ENCODE peak calls at places on chromosomes 4 and X, in five cellular contexts. W is NCI-H510A treated with DMSO at 0.1 percent for 48 hours; A is stimulated activated effector memory CD8-positive, alpha-beta T cell treated with anti-CD3 and anti-CD28 coated beads, Interleukin-12 subunit alpha, Interleukin-12 subunit beta, amount 100 ng/mL, for 72 hours; S is GM12878; J is HT-29. M is an unnamed sample.

GRCh38 chrX:74371399-74371798 is 49.9 kb upstream of the SLC16A2 start:
- DNase-seq in W (no peak), A (no peak), S (no peak), J (no peak), M (no peak)

GRCh38 chrX:9878141-9878875 is 88.8 kb upstream of the CLDN34 start:
- DNase-seq in W (no peak), A (no peak), S (no peak), J (no peak), M (no peak)

GRCh38 chr4:169664615-169665014 is 44.2 kb downstream of the CLCN3 start:
- DNase-seq in W (no peak), A (no peak), S (no peak), J (peak), M (no peak)

GRCh38 chrX:72050011-72050410 is 81.7 kb downstream of the RTL5 start:
- DNase-seq in W (no peak), A (no peak), S (no peak), J (no peak), M (no peak)

GRCh38 chr4:118032691-118033090 is 1.6 kb upstream of the NDST3 start:
- DNase-seq in W (peak), A (no peak), S (no peak), J (no peak), M (no peak)

GRCh38 chr4:118682928-118683327 is 2.3 kb upstream of the METTL14 start:
- DNase-seq in W (no peak), A (no peak), S (no peak), J (peak), M (no peak)

GRCh38 chr4:16844796-16845586 is 53.5 kb downstream of the LDB2 start:
- DNase-seq in W (no peak), A (no peak), S (no peak), J (no peak), M (no peak)

GRCh38 chr4:115110191-115111166 is 2.9 kb downstream of the NDST4 start:
- DNase-seq in W (peak), A (no peak), S (no peak), J (peak), M (peak)

GRCh38 chr4:146132445-146132844 is 43.1 kb upstream of the LSM6 start:
- DNase-seq in W (no peak), A (peak), S (peak), J (no peak), M (no peak)

GRCh38 chrX:16993791-16994318 is 47.4 kb downstream of the REPS2 start:
- DNase-seq in W (no peak), A (no peak), S (no peak), J (peak), M (no peak)

GRCh38 chr4:48706741-48707140 is 73.3 kb downstream of the FRYL start:
- DNase-seq in W (no peak), A (no peak), S (no peak), J (no peak), M (peak)

GRCh38 chr4:101944649-101945048 is 154.1 kb downstream of the BANK1 start:
- DNase-seq in W (peak), A (no peak), S (no peak), J (no peak), M (no peak)

GRCh38 chr4:8281519-8282133 is 12.1 kb downstream of the HTRA3 start:
- DNase-seq in W (no peak), A (no peak), S (no peak), J (no peak), M (no peak)

GRCh38 chr4:6539009-6539764 is 35.8 kb upstream of the MAN2B2 start:
- DNase-seq in W (no peak), A (no peak), S (no peak), J (no peak), M (no peak)

GRCh38 chrX:48512371-48512935 is 3.7 kb downstream of the PORCN start:
- DNase-seq in W (no peak), A (no peak), S (no peak), J (no peak), M (no peak)

GRCh38 chr4:149176019-149176418 is 639.6 kb downstream of the IQCM start:
- DNase-seq in W (peak), A (no peak), S (no peak), J (peak), M (no peak)

GRCh38 chrX:72624194-72624593 is 51.6 kb upstream of the HDAC8 start:
- DNase-seq in W (no peak), A (no peak), S (no peak), J (no peak), M (no peak)

GRCh38 chr4:184504385-184504784 is 30.0 kb upstream of the IRF2 start:
- DNase-seq in W (no peak), A (no peak), S (no peak), J (no peak), M (no peak)

GRCh38 chr4:140005699-140006098 is 148.3 kb downstream of the MAML3 start:
- DNase-seq in W (peak), A (no peak), S (no peak), J (no peak), M (peak)

GRCh38 chrX:13996650-13997049 is 33.0 kb downstream of the GEMIN8 start:
- DNase-seq in W (no peak), A (no peak), S (no peak), J (no peak), M (no peak)

GRCh38 chrX:13598877-13599276 is 29.5 kb downstream of the EGFL6 start:
- DNase-seq in W (no peak), A (no peak), S (no peak), J (peak), M (no peak)

GRCh38 chr4:143335979-143336827 is 473 bp upstream of the GAB1 start:
- DNase-seq in W (peak), A (peak), S (no peak), J (peak), M (peak)

GRCh38 chr4:187602339-187603092 is 393.1 kb upstream of the ZFP42 start:
- DNase-seq in W (no peak), A (no peak), S (no peak), J (no peak), M (no peak)

GRCh38 chr4:127055349-127055748 is 577.4 kb upstream of the INTU start:
- DNase-seq in W (no peak), A (no peak), S (no peak), J (no peak), M (no peak)

GRCh38 chr4:68369474-68369805 is 19.6 kb upstream of the YTHDC1 start:
- DNase-seq in W (no peak), A (no peak), S (no peak), J (no peak), M (no peak)

GRCh38 chr4:51836531-51836930 is 6.4 kb upstream of the DCUN1D4 start:
- DNase-seq in W (no peak), A (no peak), S (no peak), J (no peak), M (no peak)